ENCODE peak calls at places on chromosomes 16 and 17, in six cellular contexts. B is upper lobe of right lung, Q is AG10803, L is BJ, H is testis, Z is NB4. M is an unnamed sample.

GRCh38 chr17:50558091-50558490 is 2.4 kb upstream of the CACNA1G start:
- DNase-seq in L (no peak), Q (no peak), H (no peak), Z (no peak), B (no peak), M (no peak)

GRCh38 chr17:45293413-45294211 is 23.2 kb downstream of the MAP3K14 start:
- DNase-seq in H (peak), L (no peak), Q (peak), B (peak), Z (peak), M (peak)

GRCh38 chr16:48687421-48688038 is 77.5 kb upstream of the N4BP1 start:
- DNase-seq in H (peak), B (no peak), Q (peak), Z (peak), L (peak), M (peak)

GRCh38 chr17:46167826-46168569 is 25.2 kb downstream of the KANSL1 start:
- DNase-seq in Z (no peak), H (no peak), L (peak), B (no peak), Q (peak), M (peak)

GRCh38 chr16:71540-72341 is 690 bp downstream of the RHBDF1 start:
- DNase-seq in B (peak), H (peak), Z (no peak), Q (peak), L (no peak), M (peak)

GRCh38 chr17:55421179-55421934 is at the start of gene MMD:
- DNase-seq in Z (no peak), H (peak), L (no peak), B (no peak), Q (no peak), M (no peak)

GRCh38 chr16:4613636-4614570 is 785 bp downstream of the UBALD1 start:
- DNase-seq in H (no peak), L (no peak), Z (peak), B (peak), Q (peak), M (peak)

GRCh38 chr17:62656446-62656845 is 29.0 kb downstream of the MRC2 start:
- DNase-seq in H (no peak), L (no peak), B (peak), Q (no peak), Z (no peak), M (no peak)

GRCh38 chr17:53822764-53823163 is at the start of gene KIF2B:
- DNase-seq in L (no peak), B (no peak), Q (no peak), H (no peak), Z (no peak), M (no peak)

GRCh38 chr16:56872863-56873391 is 7.9 kb downstream of the SLC12A3 start:
- DNase-seq in H (no peak), Z (no peak), B (no peak), Q (no peak), L (no peak), M (no peak)

GRCh38 chr16:85193876-85194275 is 81.6 kb upstream of the CIBAR2 start:
- DNase-seq in H (no peak), Q (no peak), Z (no peak), L (no peak), B (no peak), M (no peak)

GRCh38 chr17:6577686-6578263 is 21.4 kb upstream of the PITPNM3 start:
- DNase-seq in L (no peak), Q (no peak), B (no peak), Z (no peak), H (no peak), M (no peak)

GRCh38 chr17:50062323-50063243 is 6.7 kb downstream of the ITGA3 start:
- DNase-seq in Z (no peak), B (peak), H (peak), L (no peak), Q (peak), M (peak)

GRCh38 chr16:20236890-20237289 is 90.4 kb downstream of the GP2 start:
- DNase-seq in H (no peak), B (no peak), Z (no peak), L (no peak), Q (no peak), M (no peak)

GRCh38 chr17:70251704-70252103 is 82.4 kb downstream of the KCNJ2 start:
- DNase-seq in H (no peak), B (no peak), L (no peak), Q (no peak), Z (no peak), M (no peak)

GRCh38 chr16:89322381-89323119 is 105.0 kb downstream of the ZNF778 start:
- DNase-seq in Z (peak), Q (peak), B (peak), L (no peak), H (no peak), M (peak)

GRCh38 chr16:10787304-10787703 is 31.3 kb downstream of the TVP23A start:
- DNase-seq in Q (no peak), Z (no peak), H (no peak), L (no peak), B (no peak), M (no peak)

GRCh38 chr17:9935408-9935807 is 30.3 kb upstream of the RCVRN start:
- DNase-seq in L (no peak), Q (peak), B (no peak), Z (peak), H (no peak), M (no peak)

GRCh38 chr16:16184594-16184993 is 38.7 kb downstream of the ABCC6 start:
- DNase-seq in Z (no peak), Q (no peak), B (no peak), H (no peak), L (no peak), M (no peak)

GRCh38 chr17:49823614-49824013 is 24.3 kb downstream of the TAC4 start:
- DNase-seq in B (no peak), Z (no peak), L (peak), Q (peak), H (no peak), M (no peak)

GRCh38 chr16:89315791-89316581 is 98.5 kb downstream of the ZNF778 start:
- DNase-seq in Q (peak), L (no peak), B (no peak), Z (peak), H (no peak), M (peak)

GRCh38 chr16:15650019-15650697 is at the start of gene NDE1:
- DNase-seq in Q (peak), B (peak), H (peak), Z (peak), L (no peak), M (peak)

GRCh38 chr16:1447965-1448364 is 3.6 kb upstream of the CCDC154 start:
- DNase-seq in H (no peak), L (no peak), Q (no peak), Z (no peak), B (no peak), M (no peak)

GRCh38 chr17:77303620-77304019 is 162.9 kb downstream of the SEC14L1 start:
- DNase-seq in L (no peak), Q (peak), H (no peak), Z (no peak), B (no peak), M (peak)

GRCh38 chr17:41393294-41393693 is 4.1 kb downstream of the KRT31 start:
- DNase-seq in B (no peak), Z (no peak), L (no peak), Q (no peak), H (no peak), M (peak)

GRCh38 chr16:21156767-21157467 is 1.6 kb upstream of the LDAF1 start:
- DNase-seq in L (no peak), B (no peak), Z (peak), Q (peak), H (peak), M (peak)

GRCh38 chr17:7894866-7895265 is 6.3 kb downstream of the CHD3 start:
- DNase-seq in B (peak), Q (no peak), L (no peak), Z (no peak), H (no peak), M (no peak)

GRCh38 chr16:28019218-28019617 is 44.3 kb downstream of the GSG1L start:
- DNase-seq in L (no peak), H (no peak), Q (no peak), Z (no peak), B (no peak), M (no peak)

GRCh38 chr17:699350-699749 is 15.3 kb downstream of the VPS53 start:
- DNase-seq in L (no peak), Q (peak), Z (no peak), H (no peak), B (no peak), M (no peak)

GRCh38 chr17:35568561-35568960 is 7.9 kb upstream of the SLFN14 start:
- DNase-seq in B (no peak), Z (peak), H (peak), Q (peak), L (no peak), M (peak)

GRCh38 chr17:73482251-73482661 is 162.0 kb downstream of the SDK2 start:
- DNase-seq in Q (no peak), Z (peak), L (no peak), B (no peak), H (no peak), M (no peak)

GRCh38 chr17:6479626-6480324 is 35.5 kb downstream of the PIMREG start:
- DNase-seq in L (no peak), Q (no peak), H (no peak), B (no peak), Z (no peak), M (peak)

GRCh38 chr16:22202261-22202637 is 3.8 kb upstream of the EEF2K start:
- DNase-seq in H (no peak), Q (no peak), Z (no peak), B (no peak), L (no peak), M (no peak)
- H3K4me3 ChIP-seq in H (no peak), Q (no peak), Z (no peak), B (no peak), L (no peak), M (no peak)

GRCh38 chr16:88063201-88063773 is 112.1 kb downstream of the BANP start:
- DNase-seq in Q (peak), H (peak), Z (no peak), B (no peak), L (peak), M (peak)
- TF ChIP-seq CTCF in Q (peak), H (no peak), Z (no peak), B (no peak), L (peak), M (peak)

GRCh38 chr16:24610421-24610765 is 71.0 kb downstream of the RBBP6 start:
- DNase-seq in Z (peak), Q (peak), H (peak), L (no peak), B (peak), M (peak)
- H3K4me3 ChIP-seq in Z (no peak), Q (no peak), H (peak), L (no peak), B (peak), M (no peak)

GRCh38 chr16:50096791-50097190 is 31.0 kb downstream of the HEATR3 start:
- DNase-seq in Q (peak), H (no peak), L (peak), Z (no peak), B (no peak), M (peak)

GRCh38 chr16:50103764-50104163 is 38.0 kb downstream of the HEATR3 start:
- DNase-seq in Z (peak), L (no peak), B (no peak), Q (peak), H (no peak), M (no peak)

GRCh38 chr16:50102046-50102756 is 36.4 kb downstream of the HEATR3 start:
- DNase-seq in Z (no peak), Q (peak), B (no peak), H (no peak), L (peak), M (peak)

GRCh38 chr16:50099957-50100648 is 34.3 kb downstream of the HEATR3 start:
- DNase-seq in B (no peak), L (no peak), H (no peak), Z (no peak), Q (no peak), M (no peak)
- TF ChIP-seq CTCF in B (no peak), L (no peak), H (no peak), Z (no peak), Q (no peak), M (no peak)

GRCh38 chr16:50695017-50696000 is 1.9 kb downstream of the NOD2 start:
- DNase-seq in Q (no peak), L (no peak), B (no peak), H (peak), Z (peak), M (no peak)

GRCh38 chr16:50697881-50698767 is 4.7 kb downstream of the NOD2 start:
- DNase-seq in L (no peak), B (no peak), Z (peak), Q (peak), H (peak), M (peak)

GRCh38 chr16:50696126-50696525 is 2.7 kb downstream of the NOD2 start:
- DNase-seq in L (no peak), Z (no peak), B (no peak), Q (no peak), H (no peak), M (no peak)

GRCh38 chr16:50696575-50697420 is 3.4 kb downstream of the NOD2 start:
- DNase-seq in Q (peak), L (no peak), B (peak), H (peak), Z (peak), M (peak)

GRCh38 chr16:50697421-50697715 is 4.0 kb downstream of the NOD2 start:
- DNase-seq in L (no peak), Z (no peak), H (no peak), Q (no peak), B (no peak), M (no peak)
- H3K4me3 ChIP-seq in L (no peak), Z (no peak), H (no peak), Q (no peak), B (peak), M (no peak)

DNA sequence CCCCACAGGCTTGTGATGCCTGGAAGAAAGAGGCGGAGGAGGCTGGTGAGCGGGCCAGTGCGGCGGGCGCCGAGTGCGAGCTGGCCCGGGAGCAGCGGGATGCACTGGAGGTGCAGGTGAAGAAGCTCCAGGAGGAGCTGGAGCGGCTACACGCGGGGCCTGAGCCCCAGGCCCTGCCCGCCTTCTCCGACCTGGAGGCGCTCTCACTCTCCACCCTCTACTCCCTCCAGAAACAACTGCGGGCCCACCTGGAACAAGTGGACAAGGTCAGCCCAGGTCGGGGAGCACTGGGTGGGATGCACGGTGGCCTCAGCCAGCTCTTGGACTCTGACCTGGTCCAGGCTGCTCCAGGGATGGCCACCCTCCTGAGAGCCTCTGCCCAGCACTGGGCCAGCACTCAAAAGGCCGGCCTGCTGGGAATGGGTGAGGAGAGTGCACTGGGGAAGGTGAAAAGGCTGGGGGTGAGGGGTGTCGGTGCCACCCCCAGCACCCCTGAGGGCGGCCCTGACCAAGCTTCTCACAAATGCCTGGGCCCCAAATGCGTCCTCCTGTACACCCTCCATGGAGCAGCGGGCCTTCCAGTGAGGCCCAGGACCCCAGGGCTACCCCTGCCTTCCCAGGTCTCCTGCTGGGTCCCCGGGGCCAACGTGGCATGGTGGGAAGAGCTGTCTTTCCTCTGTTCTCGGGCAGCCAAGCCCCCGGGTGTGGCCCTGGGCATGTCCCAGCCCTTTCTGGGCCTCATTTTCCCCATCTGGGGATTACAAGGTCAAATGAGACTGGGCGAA is 20.8 kb downstream of the UNC13D start:
- DNase-seq in H (no peak), L (no peak), B (no peak), Z (no peak), Q (no peak), M (no peak)
- TF ChIP-seq CTCF in H (no peak), L (no peak), B (no peak), Z (no peak), Q (no peak), M (no peak)

GRCh38 chr17:81400939-81401726 is 5.9 kb downstream of the BAHCC1 start:
- DNase-seq in B (no peak), Q (peak), L (no peak), H (no peak), Z (peak), M (peak)
- H3K4me3 ChIP-seq in B (peak), Q (peak), L (peak), H (peak), Z (peak), M (peak)

GRCh38 chr17:1714980-1715802 is 5.0 kb upstream of the TLCD2 start:
- DNase-seq in Z (peak), B (peak), Q (peak), L (peak), H (peak), M (peak)

GRCh38 chr17:1713160-1713877 is 3.1 kb upstream of the TLCD2 start:
- DNase-seq in L (no peak), Q (no peak), B (no peak), Z (no peak), H (no peak), M (no peak)

GRCh38 chr17:1714488-1714979 is 4.4 kb upstream of the TLCD2 start:
- DNase-seq in Q (peak), Z (peak), B (peak), L (peak), H (peak), M (no peak)

GRCh38 chr17:1712271-1712670 is 2.1 kb upstream of the TLCD2 start:
- DNase-seq in Q (no peak), Z (no peak), B (no peak), L (no peak), H (no peak), M (no peak)

DNA sequence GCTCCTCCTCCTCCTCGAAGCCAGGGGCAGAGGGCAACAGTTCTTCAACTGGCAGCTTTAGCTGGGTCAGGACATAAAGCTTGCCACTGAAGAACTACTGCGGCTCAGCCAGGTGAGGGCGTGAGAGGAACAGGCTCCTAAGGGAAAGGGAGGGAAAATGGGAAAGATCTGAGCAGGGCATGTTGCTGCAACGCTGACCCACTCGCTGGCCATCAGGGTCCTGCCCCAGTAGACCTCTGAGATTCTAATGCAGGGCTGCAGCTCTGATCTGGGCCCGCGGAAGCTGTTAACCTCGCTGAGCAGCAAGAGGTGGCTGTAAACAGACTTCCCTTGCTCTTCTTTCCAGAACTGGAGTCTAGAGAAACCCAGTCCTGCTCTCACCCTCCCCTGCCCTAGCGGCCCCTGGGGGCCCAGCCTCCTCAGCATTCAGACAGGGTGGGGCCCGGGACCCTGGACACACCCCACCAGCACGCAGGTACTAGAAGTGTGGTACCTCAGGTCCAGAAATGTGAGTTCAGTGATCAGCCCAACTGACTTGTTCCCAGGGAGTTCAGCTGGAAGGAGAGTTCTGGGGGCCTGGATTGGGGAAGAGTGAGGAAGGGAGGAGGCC is 3.8 kb upstream of the TLCD2 start:
- DNase-seq in L (no peak), B (peak), Q (peak), Z (no peak), H (no peak), M (peak)
- TF ChIP-seq CTCF in L (peak), B (peak), Q (peak), Z (peak), H (peak), M (peak)

M was measured in fibroblast of the aortic adventitia.